ENCODE peak calls at places on chromosome 20, in four cellular contexts. U, Y, F and C are unnamed samples.

GRCh38 chr20:57748601-57749130 is 38.9 kb upstream of the PMEPA1 start:
- DNase-seq in U (peak), Y (peak), F (peak), C (peak)

GRCh38 chr20:59520814-59521213 is 83.5 kb upstream of the PHACTR3 start:
- DNase-seq in U (no peak), Y (no peak), F (no peak), C (no peak)

GRCh38 chr20:61683721-61684120 is 382.0 kb downstream of the TAF4 start:
- DNase-seq in U (no peak), Y (peak), F (peak), C (no peak)

GRCh38 chr20:25177890-25178321 is 17.6 kb upstream of the ENTPD6 start:
- DNase-seq in U (peak), Y (no peak), F (peak), C (peak)

GRCh38 chr20:34403908-34404307 is 40.8 kb downstream of the ITCH start:
- DNase-seq in U (no peak), Y (no peak), F (no peak), C (no peak)

GRCh38 chr20:8132015-8132631 is at the start of gene PLCB1:
- DNase-seq in U (peak), Y (peak), F (peak), C (peak)

GRCh38 chr20:46117704-46118467 is at the start of gene CD40:
- DNase-seq in U (peak), Y (peak), F (peak), C (peak)

GRCh38 chr20:20362774-20363435 is 5.0 kb upstream of the INSM1 start:
- DNase-seq in U (peak), Y (no peak), F (no peak), C (no peak)

GRCh38 chr20:9408422-9409300 is 105.7 kb upstream of the LAMP5 start:
- DNase-seq in U (peak), Y (no peak), F (peak), C (peak)

GRCh38 chr20:20065366-20065765 is 13.0 kb downstream of the CFAP61 start:
- DNase-seq in U (no peak), Y (no peak), F (no peak), C (no peak)

GRCh38 chr20:18587665-18588553 is at the start of gene DTD1:
- DNase-seq in U (peak), Y (peak), F (peak), C (peak)

GRCh38 chr20:10093087-10093591 is 58.4 kb downstream of the ANKEF1 start:
- DNase-seq in U (no peak), Y (no peak), F (peak), C (peak)

GRCh38 chr20:227439-228105 is 514 bp downstream of the DEFB129 start:
- DNase-seq in U (no peak), Y (no peak), F (no peak), C (no peak)

GRCh38 chr20:34096699-34097420 is 15.2 kb downstream of the EIF2S2 start:
- DNase-seq in U (no peak), Y (no peak), F (peak), C (no peak)

GRCh38 chr20:63101781-63102719 is 95.3 kb upstream of the BHLHE23 start:
- DNase-seq in U (no peak), Y (peak), F (peak), C (peak)